ENCODE peak calls at places on chromosomes 11 and 22, in five cellular contexts. U is pancreas, B is OCI-LY7, H is kidney, O is body of pancreas. A is an unnamed sample.

GRCh38 chr22:40890881-40891280 is 29.0 kb upstream of the DNAJB7 start:
- DNase-seq in H (no peak), U (no peak), B (no peak), O (no peak), A (no peak)

GRCh38 chr11:65382804-65383368 is 440 bp upstream of the SLC25A45 start:
- DNase-seq in B (no peak), O (peak; percentile 90), U (peak; percentile 96), H (peak; percentile 76), A (no peak)

GRCh38 chr11:116851631-116852030 is 14.2 kb upstream of the APOA1 start:
- DNase-seq in H (no peak), U (no peak), O (no peak), B (no peak), A (no peak)

GRCh38 chr11:66317766-66318575 is 1.1 kb upstream of the CD248 start:
- DNase-seq in B (peak; percentile 80), U (no peak), H (peak; percentile 82), O (peak; percentile 31), A (peak; percentile 25)

GRCh38 chr11:32173435-32173834 is 82.6 kb downstream of the RCN1 start:
- DNase-seq in O (peak; percentile 54), U (peak; percentile 26), H (peak; percentile 75), B (no peak), A (peak; percentile 8)

GRCh38 chr11:132187814-132188213 is 817.4 kb downstream of the NTM start:
- DNase-seq in B (no peak), O (no peak), H (no peak), U (no peak), A (no peak)

GRCh38 chr11:79165908-79166307 is 274.9 kb downstream of the TENM4 start:
- DNase-seq in U (no peak), H (no peak), B (no peak), O (no peak), A (no peak)

GRCh38 chr11:69876013-69876412 is 56.8 kb upstream of the FGF3 start:
- DNase-seq in H (peak; percentile 45), B (no peak), O (peak; percentile 3), U (no peak), A (no peak)

GRCh38 chr11:117851091-117851490 is 25.4 kb downstream of the FXYD6 start:
- DNase-seq in U (no peak), O (no peak), B (no peak), H (peak; percentile 15), A (no peak)

GRCh38 chr11:74713686-74714085 is 17.5 kb downstream of the CHRDL2 start:
- DNase-seq in B (no peak), H (no peak), O (no peak), U (no peak), A (no peak)

GRCh38 chr11:120025606-120026335 is 112.1 kb downstream of the TRIM29 start:
- DNase-seq in U (no peak), H (no peak), B (no peak), O (no peak), A (no peak)

GRCh38 chr22:44026066-44026629 is 2.0 kb downstream of the PARVB start:
- DNase-seq in H (no peak), B (no peak), O (no peak), U (no peak), A (no peak)

DNA sequence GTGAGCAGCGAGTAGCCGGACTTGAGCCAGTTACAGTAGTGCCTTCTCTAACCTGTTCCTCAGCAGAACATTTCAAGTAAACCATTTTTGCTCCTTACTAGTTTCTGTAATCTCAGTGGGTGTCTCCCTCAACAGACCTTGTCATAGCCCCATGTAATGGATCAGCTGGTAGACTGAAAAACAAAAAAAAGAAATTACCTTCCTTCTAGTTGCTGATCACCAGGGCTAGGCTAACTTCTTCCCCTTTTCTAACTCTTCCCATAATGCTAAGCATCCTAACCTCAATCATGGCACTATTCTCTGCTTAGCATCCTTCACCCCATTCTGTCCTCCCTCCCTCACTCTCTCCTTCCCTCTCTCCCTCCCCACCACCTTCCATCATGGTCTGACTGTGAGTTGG is 35.8 kb upstream of the CBX6 start:
- DNase-seq in U (no peak), H (no peak), B (no peak), O (no peak), A (no peak)
- H3K27ac ChIP-seq in U (no peak overlapping the region), H (no peak overlapping the region), B (no peak overlapping the region), O (no peak overlapping the region), A (no peak overlapping the region)

DNA sequence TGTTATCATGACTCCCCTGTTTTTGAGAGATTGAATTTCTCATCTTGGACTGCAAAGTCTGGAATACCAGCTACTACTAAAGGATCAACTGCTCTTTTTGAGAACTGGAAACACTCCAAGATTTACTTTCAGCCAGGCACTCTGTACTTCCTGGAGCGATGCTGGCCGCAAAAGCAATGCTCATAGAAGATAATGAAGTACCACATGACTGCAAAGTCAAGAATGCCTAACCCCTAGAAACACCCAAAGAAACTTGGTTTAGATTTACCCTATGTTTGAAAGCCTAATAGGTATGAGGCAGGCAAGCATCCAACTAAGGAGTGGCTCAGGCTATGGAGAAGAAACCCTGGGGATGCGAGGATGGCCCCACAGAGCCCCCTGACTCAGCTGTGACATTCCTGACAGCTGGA is 47.7 kb upstream of the ARHGAP20 start:
- DNase-seq in H (no peak), U (no peak), B (no peak), O (no peak), A (no peak)
- H3K27ac ChIP-seq in H (no peak overlapping the region), U (no peak overlapping the region), B (no peak overlapping the region), O (no peak overlapping the region), A (no peak overlapping the region)

GRCh38 chr11:15590131-15590530 is 475.4 kb downstream of the INSC start:
- DNase-seq in H (no peak), U (no peak), O (no peak), B (no peak), A (no peak)
- H3K27ac ChIP-seq in H (no peak overlapping the region), U (no peak overlapping the region), O (no peak overlapping the region), B (no peak overlapping the region), A (no peak overlapping the region)

DNA sequence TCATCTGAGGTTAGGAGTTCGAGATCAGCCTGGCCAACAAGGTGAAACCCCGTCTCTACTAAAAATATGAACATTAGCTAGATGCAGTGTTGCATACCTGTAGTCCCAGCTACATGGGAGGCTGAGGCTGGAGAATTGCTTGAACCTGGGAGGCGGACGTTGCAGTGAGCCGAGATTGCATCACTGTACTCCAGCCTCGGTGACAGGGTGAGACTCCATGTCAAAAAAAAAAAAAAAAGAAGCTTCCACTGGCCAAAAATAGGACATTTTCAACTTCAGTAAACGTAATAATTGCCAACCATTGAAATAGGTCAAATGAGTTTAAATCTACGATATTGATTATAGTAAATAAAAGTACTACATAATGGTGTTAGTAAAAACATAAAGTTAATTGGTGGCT is 6.8 kb downstream of the BAIAP2L2 start:
- DNase-seq in O (no peak), H (no peak), B (no peak), U (no peak), A (no peak)
- H3K27ac ChIP-seq in O (no peak overlapping the region), H (no peak overlapping the region), B (no peak overlapping the region), U (no peak overlapping the region), A (no peak overlapping the region)

A was measured in caudate nucleus.